ENCODE peak calls at places on chromosomes 2 and 18, in seven cellular contexts. R, X, C, E, S, N and D are unnamed samples.

GRCh38 chr2:40439473-40439872 is 12.4 kb downstream of the SLC8A1 start:
- DNase-seq in R (peak), X (no peak), C (no peak), E (no peak), S (no peak), N (no peak), D (no peak)

GRCh38 chr18:6666286-6666685 is 63.2 kb upstream of the ARHGAP28 start:
- DNase-seq in R (peak), X (no peak), C (no peak), E (no peak), S (no peak), N (no peak), D (peak)

GRCh38 chr2:23404426-23404825 is 19.4 kb downstream of the KLHL29 start:
- DNase-seq in R (peak), X (no peak), C (peak), E (peak), S (peak), N (peak), D (peak)

GRCh38 chr2:74691955-74692354 is 37.9 kb downstream of the SEMA4F start:
- DNase-seq in R (no peak), X (no peak), C (no peak), E (no peak), S (no peak), N (no peak), D (no peak)

GRCh38 chr18:25349926-25350560 is 1.9 kb downstream of the ZNF521 start:
- DNase-seq in R (no peak), X (no peak), C (no peak), E (no peak), S (no peak), N (no peak), D (no peak)

GRCh38 chr2:60295591-60295962 is 257.9 kb downstream of the BCL11A start:
- DNase-seq in R (no peak), X (no peak), C (no peak), E (no peak), S (no peak), N (no peak), D (no peak)

GRCh38 chr2:64329848-64330247 is 124.1 kb upstream of the LGALSL start:
- DNase-seq in R (peak), X (no peak), C (no peak), E (no peak), S (peak), N (no peak), D (no peak)

GRCh38 chr18:67132919-67133318 is 383.6 kb downstream of the DSEL start:
- DNase-seq in R (no peak), X (no peak), C (no peak), E (no peak), S (no peak), N (no peak), D (no peak)

GRCh38 chr2:8537572-8538155 is 144.2 kb upstream of the ID2 start:
- DNase-seq in R (no peak), X (no peak), C (no peak), E (no peak), S (no peak), N (no peak), D (no peak)

GRCh38 chr2:29597048-29597447 is 324.3 kb downstream of the ALK start:
- DNase-seq in R (no peak), X (no peak), C (no peak), E (no peak), S (no peak), N (no peak), D (no peak)

GRCh38 chr2:105671156-105671555 is 73.6 kb upstream of the NCK2 start:
- DNase-seq in R (peak), X (peak), C (no peak), E (no peak), S (no peak), N (no peak), D (no peak)

GRCh38 chr2:25251032-25251460 is 82.7 kb upstream of the POMC start:
- DNase-seq in R (no peak), X (no peak), C (no peak), E (no peak), S (no peak), N (no peak), D (no peak)

GRCh38 chr2:19745318-19746136 is 156.3 kb downstream of the TTC32 start:
- DNase-seq in R (no peak), X (no peak), C (no peak), E (no peak), S (no peak), N (no peak), D (no peak)

GRCh38 chr2:26344581-26345283 is 1.2 kb upstream of the SELENOI start:
- DNase-seq in R (peak), X (no peak), C (peak), E (no peak), S (peak), N (no peak), D (no peak)

GRCh38 chr2:239398536-239398935 is 2.3 kb downstream of the HDAC4 start:
- DNase-seq in R (no peak), X (no peak), C (no peak), E (no peak), S (no peak), N (no peak), D (no peak)

GRCh38 chr2:18356676-18357075 is 203.8 kb downstream of the RDH14 start:
- DNase-seq in R (peak), X (no peak), C (no peak), E (no peak), S (peak), N (no peak), D (no peak)

GRCh38 chr2:127531133-127531709 is 4.3 kb upstream of the MYO7B start:
- DNase-seq in R (peak), X (no peak), C (no peak), E (no peak), S (no peak), N (no peak), D (no peak)

GRCh38 chr2:215888680-215889079 is 124.7 kb downstream of the MREG start:
- DNase-seq in R (no peak), X (no peak), C (peak), E (no peak), S (peak), N (no peak), D (no peak)

GRCh38 chr2:42922790-42923631 is 130.6 kb upstream of the HAAO start:
- DNase-seq in R (peak), X (no peak), C (no peak), E (no peak), S (no peak), N (no peak), D (no peak)

GRCh38 chr2:28352104-28352503 is 40.6 kb upstream of the FOSL2 start:
- DNase-seq in R (no peak), X (no peak), C (no peak), E (no peak), S (no peak), N (no peak), D (no peak)

GRCh38 chr2:67311536-67311935 is 85.6 kb upstream of the ETAA1 start:
- DNase-seq in R (peak), X (no peak), C (no peak), E (peak), S (peak), N (peak), D (peak)

GRCh38 chr18:73733376-73733775 is 414.3 kb downstream of the FBXO15 start:
- DNase-seq in R (no peak), X (no peak), C (no peak), E (no peak), S (no peak), N (no peak), D (no peak)
- TF ChIP-seq CTCF in R (no peak), X (no peak), C (no peak), E (no peak), S (no peak), N (no peak), D (no peak)

GRCh38 chr2:47187124-47187523 is 32.0 kb upstream of the STPG4 start:
- DNase-seq in R (no peak), X (no peak), C (no peak), E (no peak), S (no peak), N (no peak), D (no peak)

GRCh38 chr2:47193607-47194006 is 38.5 kb upstream of the STPG4 start:
- DNase-seq in R (peak), X (peak), C (no peak), E (no peak), S (no peak), N (no peak), D (no peak)

GRCh38 chr2:47190188-47190818 is 35.2 kb upstream of the STPG4 start:
- DNase-seq in R (peak), X (peak), C (no peak), E (no peak), S (peak), N (no peak), D (no peak)

GRCh38 chr2:47194410-47194809 is 39.3 kb upstream of the STPG4 start:
- DNase-seq in R (no peak), X (peak), C (no peak), E (no peak), S (no peak), N (no peak), D (no peak)

GRCh38 chr2:47189635-47190034 is 34.5 kb upstream of the STPG4 start:
- DNase-seq in R (peak), X (no peak), C (no peak), E (peak), S (peak), N (peak), D (no peak)
- H3K4me3 ChIP-seq in R (no peak), X (no peak), C (no peak), E (no peak), S (no peak), N (no peak), D (no peak)

GRCh38 chr18:46174317-46175039 is 70.3 kb downstream of the HAUS1 start:
- DNase-seq in R (peak), X (no peak), C (peak), E (no peak), S (peak), N (no peak), D (no peak)
- TF ChIP-seq CTCF in R (no peak), X (no peak), C (no peak), E (peak), S (no peak), N (no peak), D (no peak)

DNA sequence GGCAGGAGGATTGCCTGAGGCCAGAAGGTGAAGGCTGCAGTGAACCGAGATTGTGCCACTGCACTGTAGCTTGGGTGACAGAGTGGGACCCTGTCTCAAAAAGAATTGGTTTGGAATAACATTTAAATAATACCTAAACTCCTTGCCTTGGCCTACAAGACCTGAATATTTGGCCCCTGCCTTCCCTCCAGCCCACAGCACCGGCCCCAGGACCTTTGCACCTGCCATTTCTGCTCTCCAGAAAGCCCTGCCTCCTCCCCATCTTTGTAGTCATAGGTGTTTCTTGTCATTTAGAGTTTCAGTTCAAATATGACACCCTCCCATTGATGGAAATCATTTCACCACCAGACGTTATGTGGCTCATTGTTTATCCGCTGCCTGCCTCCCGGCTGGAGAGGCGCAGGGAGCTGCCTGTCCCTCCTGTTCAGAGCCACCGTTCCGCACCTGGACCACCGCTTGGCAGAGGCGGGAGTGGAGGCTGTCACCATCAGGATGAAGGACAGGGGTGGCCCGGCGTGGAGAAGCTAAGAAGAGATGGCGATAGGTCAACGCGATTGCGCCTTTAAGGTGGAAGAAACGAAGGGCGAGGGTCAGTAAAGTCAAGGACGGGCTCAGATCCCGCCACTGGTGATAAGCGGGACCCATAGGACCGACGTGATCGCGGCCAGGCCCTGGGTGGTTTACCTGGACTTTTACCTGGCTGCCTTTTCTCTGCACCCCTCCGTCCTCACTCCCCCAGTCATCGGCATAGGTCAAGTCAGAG is 638 bp upstream of the LPIN1 start:
- DNase-seq in R (no peak), X (no peak), C (no peak), E (no peak), S (no peak), N (no peak), D (no peak)
- H3K4me3 ChIP-seq in R (peak), X (peak), C (peak), E (peak), S (no peak), N (peak), D (peak)

GRCh38 chr2:81266106-81266505 is 961.6 kb upstream of the LRRTM1 start:
- DNase-seq in R (no peak), X (no peak), C (no peak), E (no peak), S (no peak), N (no peak), D (no peak)
- TF ChIP-seq CTCF in R (no peak), X (no peak), C (no peak), E (no peak), S (no peak), N (peak), D (no peak)

GRCh38 chr2:191247381-191248057 is 2.3 kb downstream of the MYO1B start:
- DNase-seq in R (peak), X (no peak), C (no peak), E (peak), S (peak), N (peak), D (peak)
- H3K4me3 ChIP-seq in R (peak), X (peak), C (no peak), E (peak), S (no peak), N (peak), D (peak)

DNA sequence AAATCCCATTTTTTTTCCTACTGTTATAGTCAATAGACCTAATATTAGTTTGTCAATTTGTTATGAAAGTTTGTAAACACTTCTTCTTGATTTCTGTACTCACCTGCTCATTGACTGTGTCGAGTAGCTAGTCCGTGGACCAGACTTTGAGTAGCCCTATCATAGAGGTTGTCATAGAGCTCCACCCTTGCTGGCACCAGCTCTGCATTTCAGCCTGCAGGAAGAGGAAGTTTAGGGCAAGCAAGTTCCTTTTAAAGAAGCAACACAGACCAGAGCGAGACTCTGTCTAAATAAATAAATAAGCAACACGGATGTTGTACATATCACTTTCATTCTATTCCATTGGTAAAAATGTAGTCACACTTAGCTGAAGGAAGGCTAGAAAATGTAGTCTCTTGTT is 74.0 kb downstream of the MCFD2 start:
- DNase-seq in R (no peak), X (no peak), C (no peak), E (no peak), S (no peak), N (no peak), D (no peak)
- TF ChIP-seq CTCF in R (no peak), X (no peak), C (no peak), E (no peak), S (no peak), N (no peak), D (no peak)